ENCODE peak calls at places on chromosomes 6 and 20, in four cellular contexts. V is AG04450, J is AG09309, L is cardiac muscle cell. W is an unnamed sample.

GRCh38 chr6:41288025-41288777 is 1.7 kb upstream of the TREM1 start:
- DNase-seq in V (no peak), J (no peak), L (peak), W (peak)

GRCh38 chr6:28597217-28597835 is 71.6 kb downstream of the GPX5 start:
- DNase-seq in V (no peak), J (no peak), L (peak), W (no peak)

GRCh38 chr6:111011360-111012142 is 29.7 kb downstream of the RPF2 start:
- DNase-seq in V (peak), J (no peak), L (peak), W (peak)

GRCh38 chr20:45193331-45193730 is 13.5 kb upstream of the SEMG1 start:
- DNase-seq in V (no peak), J (no peak), L (no peak), W (no peak)

GRCh38 chr6:8321671-8322404 is 113.5 kb downstream of the SLC35B3 start:
- DNase-seq in V (no peak), J (no peak), L (no peak), W (no peak)

GRCh38 chr6:83815631-83816030 is 37.5 kb upstream of the RIPPLY2 start:
- DNase-seq in V (no peak), J (no peak), L (peak), W (peak)

GRCh38 chr20:50276119-50277063 is 85.8 kb downstream of the CEBPB start:
- DNase-seq in V (no peak), J (no peak), L (no peak), W (no peak)

GRCh38 chr20:21019831-21020655 is 86.1 kb downstream of the LINC00237 start:
- DNase-seq in V (no peak), J (no peak), L (no peak), W (no peak)

GRCh38 chr6:75893058-75893775 is 144.2 kb downstream of the MYO6 start:
- DNase-seq in V (peak), J (peak), L (peak), W (peak)

GRCh38 chr6:34664270-34664971 is 32.1 kb downstream of the ILRUN start:
- DNase-seq in V (no peak), J (no peak), L (peak), W (no peak)

GRCh38 chr6:10330515-10330914 is 84.4 kb downstream of the TFAP2A start:
- DNase-seq in V (no peak), J (no peak), L (no peak), W (no peak)

GRCh38 chr6:140602843-140603242 is 1228.4 kb upstream of the CITED2 start:
- DNase-seq in V (no peak), J (no peak), L (no peak), W (peak)

GRCh38 chr20:38828514-38829295 is 23.2 kb downstream of the PPP1R16B start:
- DNase-seq in V (no peak), J (no peak), L (no peak), W (no peak)

GRCh38 chr6:125952764-125953501 is 3.6 kb upstream of the HINT3 start:
- DNase-seq in V (no peak), J (no peak), L (no peak), W (no peak)

GRCh38 chr6:5302220-5302946 is 41.1 kb downstream of the FARS2 start:
- DNase-seq in V (no peak), J (no peak), L (no peak), W (no peak)

GRCh38 chr6:4157506-4157905 is 22.1 kb upstream of the ECI2 start:
- DNase-seq in V (no peak), J (no peak), L (no peak), W (no peak)

GRCh38 chr20:47696856-47697255 is 88.4 kb downstream of the SULF2 start:
- DNase-seq in V (no peak), J (no peak), L (no peak), W (no peak)

GRCh38 chr6:134379086-134379485 is 61.2 kb upstream of the SGK1 start:
- DNase-seq in V (no peak), J (no peak), L (no peak), W (no peak)

GRCh38 chr20:49631074-49631716 is 63.3 kb upstream of the PTGIS start:
- DNase-seq in V (no peak), J (no peak), L (no peak), W (no peak)

GRCh38 chr6:134398453-134398852 is 80.5 kb upstream of the SGK1 start:
- DNase-seq in V (no peak), J (no peak), L (no peak), W (no peak)

GRCh38 chr6:72533601-72534000 is 88.3 kb upstream of the KCNQ5 start:
- DNase-seq in V (no peak), J (no peak), L (no peak), W (no peak)

GRCh38 chr6:117601811-117602150 is 530 bp downstream of the GOPC start:
- DNase-seq in V (no peak), J (no peak), L (no peak), W (no peak)

GRCh38 chr20:52676282-52676995 is 295.7 kb upstream of the TSHZ2 start:
- DNase-seq in V (no peak), J (no peak), L (no peak), W (no peak)

GRCh38 chr20:62662422-62662821 is 20.1 kb downstream of the SLCO4A1 start:
- DNase-seq in V (peak), J (peak), L (peak), W (peak)

GRCh38 chr20:46811328-46812084 is 83.1 kb upstream of the EYA2 start:
- DNase-seq in V (no peak), J (no peak), L (no peak), W (no peak)

GRCh38 chr6:71621918-71622519 is 264.3 kb upstream of the RIMS1 start:
- DNase-seq in V (no peak), J (no peak), L (peak), W (no peak)

GRCh38 chr20:22339946-22340345 is 244.4 kb downstream of the FOXA2 start:
- DNase-seq in V (no peak), J (no peak), L (no peak), W (no peak)

GRCh38 chr20:11094711-11095110 is 420.9 kb upstream of the JAG1 start:
- DNase-seq in V (no peak), J (no peak), L (no peak), W (no peak)

GRCh38 chr6:73954843-73955242 is 258.8 kb downstream of the CD109 start:
- DNase-seq in V (no peak), J (no peak), L (no peak), W (no peak)

DNA sequence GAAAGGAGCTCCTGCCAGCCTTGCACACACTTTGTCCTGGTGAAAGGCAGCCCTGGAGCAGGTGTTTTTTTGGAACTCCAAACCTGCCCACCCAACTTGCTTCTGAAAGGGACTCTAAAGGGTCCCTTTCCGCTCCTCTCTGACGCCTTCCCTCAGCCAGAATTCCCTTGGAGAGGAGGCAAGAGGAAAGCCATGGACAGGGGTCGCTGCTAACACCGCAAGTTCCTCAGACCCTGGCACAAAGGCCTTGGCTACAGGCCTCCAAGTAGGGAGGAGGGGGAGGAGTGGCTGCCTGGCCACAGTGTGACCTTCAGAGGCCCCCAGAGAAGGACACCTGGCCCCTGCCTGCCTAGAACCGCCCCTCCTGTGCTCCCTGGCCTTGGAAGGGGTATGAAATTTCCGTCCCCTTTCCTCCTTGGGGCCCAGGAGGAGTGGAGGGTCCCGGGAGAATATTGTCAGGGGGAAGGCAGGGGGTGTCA is 2.6 kb downstream of the VEGFA start:
- DNase-seq in V (no peak), J (no peak), L (no peak), W (no peak)
- TF ChIP-seq CTCF in V (peak), J (peak), L (peak), W (peak)

GRCh38 chr20:3784226-3784853 is 2.2 kb downstream of the CENPB start:
- DNase-seq in V (no peak), J (no peak), L (no peak), W (no peak)
- H3K4me3 ChIP-seq in V (peak), J (peak), L (no peak), W (no peak)

GRCh38 chr6:164417537-164417936 is 891.9 kb downstream of the C6orf118 start:
- DNase-seq in V (no peak), J (no peak), L (no peak), W (no peak)
- TF ChIP-seq CTCF in V (no peak), J (no peak), L (peak), W (peak)

GRCh38 chr6:43076093-43076927 is at the start of gene PTK7:
- DNase-seq in V (no peak), J (no peak), L (peak), W (no peak)

GRCh38 chr6:43078651-43079050 is 2.5 kb downstream of the PTK7 start:
- DNase-seq in V (no peak), J (peak), L (peak), W (no peak)

GRCh38 chr6:43075791-43076092 is 372 bp upstream of the PTK7 start:
- DNase-seq in V (no peak), J (no peak), L (no peak), W (no peak)

GRCh38 chr6:43077981-43078411 is 1.9 kb downstream of the PTK7 start:
- DNase-seq in V (no peak), J (peak), L (peak), W (no peak)

GRCh38 chr6:43076928-43077809 is 1.1 kb downstream of the PTK7 start:
- DNase-seq in V (no peak), J (no peak), L (peak), W (no peak)
- H3K4me3 ChIP-seq in V (peak), J (peak), L (peak), W (peak)

GRCh38 chr6:151729829-151730495 is 77.5 kb upstream of the ESR1 start:
- DNase-seq in V (no peak), J (no peak), L (no peak), W (no peak)
- TF ChIP-seq CTCF in V (no peak), J (no peak), L (no peak), W (no peak)

W was measured in retinal pigment epithelial cell.